ENCODE peak calls at places on chromosomes 1 and 21, in five cellular contexts. F is left ventricle myocardium inferior, Q is right cardiac atrium, W is heart right ventricle, A is H1. K is an unnamed sample.

GRCh38 chr1:41072051-41072450 is 50.5 kb upstream of the SLFNL1 start:
- DNase-seq in A (no peak), F (no peak), Q (no peak), W (no peak), K (no peak)

GRCh38 chr1:16145030-16145987 is 10.6 kb downstream of the EPHA2 start:
- DNase-seq in W (peak; percentile 87), F (peak; percentile 90), Q (peak; percentile 84), A (peak; percentile 72), K (peak; percentile 67)

GRCh38 chr1:181386951-181387350 is 96.4 kb upstream of the CACNA1E start:
- DNase-seq in A (no peak), F (no peak), Q (no peak), W (no peak), K (no peak)

GRCh38 chr1:173862769-173863223 is 5.0 kb downstream of the GAS5 start:
- DNase-seq in W (no peak), Q (no peak), A (no peak), F (no peak), K (no peak)

GRCh38 chr1:229129306-229130027 is 141.4 kb upstream of the RAB4A start:
- DNase-seq in W (no peak), Q (no peak), F (no peak), A (no peak), K (no peak)

GRCh38 chr1:29304025-29304684 is 67.8 kb downstream of the PTPRU start:
- DNase-seq in A (no peak), F (no peak), Q (no peak), W (no peak), K (no peak)

GRCh38 chr1:182259229-182259872 is 132.2 kb downstream of the GLUL start:
- DNase-seq in W (no peak), A (no peak), Q (peak; percentile 66), F (peak; percentile 49), K (peak; percentile 51)

GRCh38 chr1:65149391-65149729 is 1.4 kb downstream of the AK4 start:
- DNase-seq in F (no peak), A (no peak), Q (no peak), W (no peak), K (no peak)

GRCh38 chr1:228920791-228921190 is 185.5 kb downstream of the RHOU start:
- DNase-seq in A (no peak), F (no peak), W (no peak), Q (no peak), K (no peak)

GRCh38 chr1:71047635-71048607 is at the start of gene PTGER3:
- DNase-seq in A (peak; percentile 82), W (peak; percentile 75), Q (peak; percentile 82), F (peak; percentile 60), K (peak; percentile 59)

GRCh38 chr1:109917429-109918076 is 6.9 kb downstream of the CSF1 start:
- DNase-seq in Q (no peak), W (no peak), F (no peak), A (no peak), K (no peak)

GRCh38 chr1:91793877-91794276 is 92.1 kb downstream of the TGFBR3 start:
- DNase-seq in Q (no peak), F (no peak), W (no peak), A (no peak), K (no peak)

GRCh38 chr21:41170442-41170841 is 2.5 kb downstream of the BACE2 start:
- DNase-seq in W (peak; percentile 31), F (peak; percentile 29), Q (peak; percentile 35), A (peak; percentile 59), K (no peak)

GRCh38 chr1:218274551-218274950 is 10.5 kb upstream of the RRP15 start:
- DNase-seq in F (no peak), W (no peak), Q (no peak), A (no peak), K (no peak)

GRCh38 chr1:156750191-156750931 is 1.1 kb downstream of the HDGF start:
- DNase-seq in A (no peak), F (no peak), W (no peak), Q (peak; percentile 30), K (peak; percentile 59)

GRCh38 chr1:103275725-103276124 is 167.4 kb upstream of the COL11A1 start:
- DNase-seq in W (no peak), Q (no peak), A (no peak), F (no peak), K (no peak)

GRCh38 chr1:3349968-3350299 is 104.5 kb upstream of the ARHGEF16 start:
- DNase-seq in W (no peak), A (no peak), Q (no peak), F (no peak), K (no peak)

GRCh38 chr1:155018617-155019348 is 14.8 kb downstream of the DCST2 start:
- DNase-seq in W (no peak), Q (no peak), A (no peak), F (no peak), K (peak; percentile 20)

GRCh38 chr21:39535646-39536437 is 76.9 kb upstream of the B3GALT5 start:
- DNase-seq in W (no peak), F (no peak), A (no peak), Q (no peak), K (no peak)

GRCh38 chr1:198936371-198937083 is 297.7 kb downstream of the PTPRC start:
- DNase-seq in A (no peak), W (no peak), F (no peak), Q (no peak), K (no peak)

GRCh38 chr1:182570611-182570970 is 18.5 kb downstream of the RNASEL start:
- DNase-seq in Q (no peak), W (no peak), A (no peak), F (no peak), K (no peak)

GRCh38 chr1:201769072-201769471 is 59.9 kb upstream of the IPO9 start:
- DNase-seq in A (no peak), W (no peak), Q (no peak), F (no peak), K (no peak)

GRCh38 chr1:226863446-226863845 is 7.0 kb upstream of the PSEN2 start:
- DNase-seq in W (no peak), Q (no peak), F (no peak), A (peak; percentile 41), K (no peak)

GRCh38 chr1:89487972-89488371 is 36.7 kb upstream of the LRRC8B start:
- DNase-seq in Q (no peak), F (no peak), W (no peak), A (no peak), K (no peak)

DNA sequence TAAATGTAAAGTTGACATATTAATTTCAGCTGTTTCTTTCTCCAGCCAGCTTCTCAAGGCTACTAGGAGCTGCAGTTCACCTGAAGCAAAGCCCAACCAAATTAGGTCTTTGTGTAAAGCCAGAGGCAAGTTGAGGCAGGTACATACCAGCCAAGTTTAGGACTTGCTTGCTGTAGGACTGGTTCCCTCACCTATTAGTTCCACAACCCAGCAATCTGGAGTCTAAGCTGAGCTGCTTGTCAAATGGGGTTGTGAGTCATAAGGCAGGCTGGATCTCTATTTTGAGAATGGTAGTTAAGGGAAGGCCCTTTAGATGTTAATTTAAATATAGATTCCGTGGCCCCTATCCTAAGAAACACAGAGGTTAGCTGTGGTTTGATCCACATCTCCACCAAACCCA is 7.6 kb upstream of the FLG2 start:
- DNase-seq in Q (no peak), A (no peak), F (no peak), W (no peak), K (no peak)
- H3K9me3 ChIP-seq in Q (peaks cover 3% of the 10 kb centered on the region), A (peaks cover 54% of the 10 kb centered on the region), F (peaks cover 20% of the 10 kb centered on the region), W (peaks cover 14% of the 10 kb centered on the region), K (peaks cover 4% of the 10 kb centered on the region)

GRCh38 chr1:6600410-6601048 is 2.1 kb downstream of the KLHL21 start:
- DNase-seq in A (peak; percentile 52), F (no peak), W (no peak), Q (no peak), K (no peak)

GRCh38 chr1:6601049-6601864 is 1.4 kb downstream of the KLHL21 start:
- DNase-seq in A (peak; percentile 58), W (peak; percentile 60), Q (peak; percentile 75), F (peak; percentile 68), K (peak; percentile 77)

GRCh38 chr1:6596886-6597776 is 5.5 kb downstream of the KLHL21 start:
- DNase-seq in F (no peak), W (no peak), A (no peak), Q (no peak), K (no peak)

GRCh38 chr1:6597777-6598131 is 4.9 kb downstream of the KLHL21 start:
- DNase-seq in Q (no peak), W (no peak), A (no peak), F (no peak), K (no peak)

DNA sequence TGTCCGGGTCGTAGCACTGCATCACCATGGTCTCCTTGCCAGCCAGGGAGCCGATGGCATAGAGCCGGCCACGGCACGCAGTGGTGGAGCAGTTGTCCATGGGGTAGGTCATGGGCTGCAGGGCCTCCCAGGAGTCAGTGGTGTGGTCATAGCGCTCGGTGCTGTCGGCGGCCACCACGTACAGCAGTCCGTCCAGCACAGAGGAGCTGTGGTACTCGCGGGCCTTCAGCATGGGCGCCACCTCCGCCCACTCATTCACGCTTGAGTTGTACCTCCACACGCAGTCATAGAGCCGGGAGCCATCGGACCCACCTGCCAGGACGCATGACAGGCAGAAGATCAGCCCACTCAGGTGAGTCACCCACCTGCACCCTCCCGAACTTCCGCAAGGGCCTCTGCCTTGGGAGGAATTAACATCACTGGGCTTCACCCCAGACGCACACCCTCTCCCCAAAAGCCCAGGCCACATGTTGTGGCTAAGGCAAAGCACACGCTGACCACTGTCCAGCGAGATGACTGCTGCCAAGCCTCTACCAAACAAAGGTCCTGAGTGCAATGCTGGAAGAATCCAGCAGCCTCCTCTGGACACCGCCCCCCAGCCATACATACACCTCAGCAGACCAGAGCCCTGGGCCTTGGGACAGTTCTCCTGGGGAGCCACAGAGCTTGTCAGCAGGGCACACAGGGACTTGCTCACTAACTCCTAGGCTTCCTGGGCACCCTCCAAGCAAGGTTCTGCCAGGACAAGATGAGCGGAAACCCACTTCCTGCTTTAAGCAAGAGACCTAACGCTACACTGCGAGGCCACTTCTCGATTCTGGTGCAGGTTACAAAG is 3.3 kb downstream of the KLHL21 start:
- DNase-seq in W (no peak), A (no peak), Q (no peak), F (no peak), K (peak; percentile 18)
- H3K4me3 ChIP-seq in W (peak overlapping the region; percentile 86), A (no peak overlapping the region), Q (peak overlapping the region; percentile 11), F (peak overlapping the region; percentile 97), K (peak overlapping the region; percentile 45)

GRCh38 chr1:83503153-83503552 is 495.8 kb downstream of the TTLL7 start:
- DNase-seq in A (no peak), Q (no peak), F (no peak), W (no peak), K (no peak)

GRCh38 chr1:83500987-83501591 is 497.8 kb downstream of the TTLL7 start:
- DNase-seq in A (no peak), F (no peak), W (no peak), Q (no peak), K (no peak)

GRCh38 chr1:83497563-83497962 is 501.4 kb downstream of the TTLL7 start:
- DNase-seq in W (no peak), F (no peak), A (no peak), Q (no peak), K (no peak)

GRCh38 chr1:83500531-83500930 is 498.4 kb downstream of the TTLL7 start:
- DNase-seq in A (no peak), Q (no peak), W (no peak), F (no peak), K (no peak)

GRCh38 chr1:83499998-83500397 is 498.9 kb downstream of the TTLL7 start:
- DNase-seq in F (no peak), W (no peak), Q (no peak), A (no peak), K (no peak)
- H3K9me3 ChIP-seq in F (no peaks in the 10 kb centered on the region), W (no peaks in the 10 kb centered on the region), Q (no peaks in the 10 kb centered on the region), A (no peaks in the 10 kb centered on the region), K (no peaks in the 10 kb centered on the region)

DNA sequence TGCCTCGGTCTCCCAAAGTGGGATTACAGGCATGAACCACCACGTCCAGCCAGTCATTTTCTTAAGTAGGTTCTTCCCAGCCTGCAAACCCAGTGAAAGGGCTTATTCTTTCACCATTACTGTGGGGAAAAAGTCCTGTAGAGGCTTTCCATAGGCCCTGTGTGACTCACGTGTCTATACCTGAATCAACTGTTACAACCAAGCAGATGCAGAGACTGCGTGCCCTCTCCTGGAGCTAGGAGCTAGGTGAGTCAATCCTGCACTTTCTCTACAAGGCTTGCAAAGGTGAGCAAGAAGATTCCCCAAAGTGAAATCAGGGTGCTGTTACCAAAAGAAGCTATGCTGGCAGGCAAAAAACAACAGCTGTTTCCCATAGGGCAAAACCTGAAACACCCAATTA is 13.8 kb upstream of the MPZL1 start:
- DNase-seq in W (no peak), F (no peak), Q (no peak), A (no peak), K (no peak)
- H3K4me3 ChIP-seq in W (no peak overlapping the region), F (no peak overlapping the region), Q (no peak overlapping the region), A (no peak overlapping the region), K (no peak overlapping the region)

K was measured in ovary.